ENCODE peak calls at places on chromosomes 2 and 18, in five cellular contexts. C, K, X, J and H are unnamed samples.

GRCh38 chr2:121649652-121650553 is 641 bp upstream of the CLASP1 start:
- DNase-seq in X (peak; percentile 92), J (peak; percentile 69), C (peak; percentile 92), K (peak; percentile 90), H (peak; percentile 72)

GRCh38 chr18:903703-904102 is 968 bp upstream of the ADCYAP1 start:
- DNase-seq in K (peak; percentile 10), X (peak; percentile 60), C (no peak), J (no peak), H (no peak)

GRCh38 chr18:7452331-7452730 is 114.8 kb upstream of the PTPRM start:
- DNase-seq in X (no peak), K (peak; percentile 4), C (no peak), J (no peak), H (no peak)

GRCh38 chr18:10378688-10379465 is 75.6 kb upstream of the APCDD1 start:
- DNase-seq in C (no peak), K (peak; percentile 78), X (no peak), J (peak; percentile 62), H (no peak)

GRCh38 chr2:145690183-145690582 is 1170.3 kb upstream of the ZEB2 start:
- DNase-seq in J (no peak), K (peak; percentile 34), X (no peak), C (no peak), H (no peak)

GRCh38 chr2:159807183-159808037 is 9.4 kb upstream of the CD302 start:
- DNase-seq in C (peak; percentile 66), J (no peak), X (no peak), K (peak; percentile 61), H (peak; percentile 1)

GRCh38 chr2:83584674-83585073 is 874.4 kb downstream of the SUCLG1 start:
- DNase-seq in X (no peak), K (no peak), J (peak; percentile 83), C (no peak), H (no peak)

GRCh38 chr2:173891315-173892037 is 73.7 kb downstream of the SP3 start:
- DNase-seq in C (no peak), J (no peak), X (no peak), K (no peak), H (no peak)

GRCh38 chr2:163551974-163552373 is 183.8 kb downstream of the FIGN start:
- DNase-seq in J (peak; percentile 4), K (no peak), C (no peak), X (no peak), H (no peak)

GRCh38 chr2:63654959-63655358 is 66.2 kb downstream of the MDH1 start:
- DNase-seq in X (no peak), J (no peak), C (no peak), K (no peak), H (no peak)

GRCh38 chr2:102770506-102770905 is 8.7 kb downstream of the TMEM182 start:
- DNase-seq in K (peak; percentile 35), C (no peak), J (no peak), X (no peak), H (no peak)

GRCh38 chr2:169478745-169479256 is 493 bp upstream of the BBS5 start:
- DNase-seq in X (no peak), K (no peak), J (no peak), C (no peak), H (no peak)

GRCh38 chr2:101473911-101474751 is 781 bp downstream of the RFX8 start:
- DNase-seq in C (no peak), X (no peak), J (no peak), K (peak; percentile 45), H (no peak)

GRCh38 chr2:224369028-224369632 is 32.8 kb downstream of the FAM124B start:
- DNase-seq in C (peak; percentile 40), X (no peak), K (peak; percentile 49), J (no peak), H (peak; percentile 29)

GRCh38 chr2:605674-606608 is 71.3 kb downstream of the TMEM18 start:
- DNase-seq in J (no peak), C (no peak), X (no peak), K (no peak), H (no peak)

GRCh38 chr2:36266536-36267121 is 88.9 kb upstream of the CRIM1 start:
- DNase-seq in X (no peak), K (no peak), C (no peak), J (no peak), H (no peak)

GRCh38 chr2:42201228-42201855 is 32.2 kb downstream of the EML4 start:
- DNase-seq in X (no peak), J (no peak), C (no peak), K (no peak), H (no peak)

GRCh38 chr2:179486969-179487752 is 222.5 kb upstream of the SESTD1 start:
- DNase-seq in C (peak; percentile 18), J (no peak), K (no peak), X (peak; percentile 98), H (peak; percentile 2)

GRCh38 chr18:58360324-58360723 is 268.6 kb downstream of the ALPK2 start:
- DNase-seq in J (no peak), C (no peak), X (no peak), K (no peak), H (no peak)

GRCh38 chr2:10378189-10378588 is 69.9 kb downstream of the ODC1 start:
- DNase-seq in J (no peak), K (no peak), C (peak; percentile 22), X (no peak), H (no peak)

GRCh38 chr2:187575081-187576067 is 21.1 kb upstream of the TFPI start:
- DNase-seq in K (peak; percentile 83), J (peak; percentile 39), X (no peak), C (no peak), H (no peak)

GRCh38 chr2:229660951-229661350 is 53.4 kb downstream of the DNER start:
- DNase-seq in K (no peak), J (no peak), X (no peak), C (no peak), H (no peak)

GRCh38 chr18:76212958-76213357 is 282.1 kb downstream of the ZNF516 start:
- DNase-seq in X (no peak), J (no peak), C (peak; percentile 100), K (no peak), H (peak; percentile 96)

GRCh38 chr2:140604096-140604495 is 1526.7 kb downstream of the LRP1B start:
- DNase-seq in J (no peak), C (no peak), K (no peak), X (no peak), H (no peak)

GRCh38 chr2:108898315-108899082 is 90.5 kb downstream of the EDAR start:
- DNase-seq in C (no peak), K (no peak), J (no peak), X (no peak), H (no peak)

GRCh38 chr2:225466891-225467604 is 67.5 kb downstream of the NYAP2 start:
- DNase-seq in X (no peak), K (no peak), C (no peak), J (no peak), H (no peak)

GRCh38 chr2:80852808-80853139 is 548.2 kb upstream of the LRRTM1 start:
- DNase-seq in C (no peak), X (no peak), J (no peak), K (no peak), H (no peak)

GRCh38 chr2:174510583-174511189 is 23.9 kb upstream of the GPR155 start:
- DNase-seq in X (peak; percentile 7), C (peak; percentile 41), J (no peak), K (peak; percentile 13), H (no peak)

GRCh38 chr2:66344087-66344663 is 90.8 kb upstream of the MEIS1 start:
- DNase-seq in C (no peak), J (no peak), X (no peak), K (no peak), H (no peak)

GRCh38 chr2:231126123-231126522 is 1.3 kb upstream of the HTR2B start:
- DNase-seq in C (no peak), X (no peak), J (no peak), K (no peak), H (no peak)